ENCODE peak calls at places on chromosomes 6 and 20, in four cellular contexts. G is occipital lobe; I is Daoy; T is stimulated activated CD8-positive, alpha-beta memory T cell treated with anti-CD3 and anti-CD28 coated beads, Interleukin-4, amount 100 ng/mL, for 1 hour. C is an unnamed sample.
A peak's percentile ranks its signal among the peaks of the same experiment; 100 is the strongest.

GRCh38 chr20:1824834-1825233 is 70.4 kb upstream of the SIRPA start:
- DNase-seq in G (no peak), I (no peak), T (no peak), C (no peak)

GRCh38 chr20:32727663-32728062 is 15.6 kb downstream of the COMMD7 start:
- DNase-seq in G (peak; percentile 9), I (peak; percentile 51), T (no peak), C (peak; percentile 39)

GRCh38 chr6:116265081-116265829 is 11.4 kb upstream of the TSPYL4 start:
- DNase-seq in G (no peak), I (peak; percentile 76), T (no peak), C (no peak)

GRCh38 chr20:47181056-47181862 is 175.2 kb downstream of the ZMYND8 start:
- DNase-seq in G (no peak), I (peak; percentile 77), T (no peak), C (no peak)

GRCh38 chr6:38423746-38424145 is 216.0 kb downstream of the BTBD9 start:
- DNase-seq in G (no peak), I (no peak), T (no peak), C (no peak)

GRCh38 chr6:132780770-132781371 is 17.6 kb downstream of the SLC18B1 start:
- DNase-seq in G (no peak), I (peak; percentile 5), T (no peak), C (no peak)

GRCh38 chr20:22490287-22491187 is 93.8 kb downstream of the FOXA2 start:
- DNase-seq in G (no peak), I (peak; percentile 26), T (no peak), C (no peak)

GRCh38 chr6:34982424-34982852 is 93.4 kb downstream of the ANKS1A start:
- DNase-seq in G (peak; percentile 46), I (peak; percentile 27), T (no peak), C (peak; percentile 34)

GRCh38 chr6:115717062-115717461 is 343.6 kb downstream of the FRK start:
- DNase-seq in G (no peak), I (no peak), T (no peak), C (no peak)

GRCh38 chr20:62028384-62028783 is 37.3 kb downstream of the TAF4 start:
- DNase-seq in G (no peak), I (no peak), T (no peak), C (no peak)

GRCh38 chr6:18207949-18208348 is 52.7 kb downstream of the KDM1B start:
- DNase-seq in G (no peak), I (no peak), T (no peak), C (no peak)

GRCh38 chr6:144993870-144994269 is 708.7 kb downstream of the UTRN start:
- DNase-seq in G (no peak), I (no peak), T (no peak), C (no peak)

GRCh38 chr6:136922680-136922996 is 537 bp downstream of the SLC35D3 start:
- DNase-seq in G (no peak), I (no peak), T (no peak), C (no peak)

GRCh38 chr6:62640749-62641148 is 354.7 kb upstream of the KHDRBS2 start:
- DNase-seq in G (no peak), I (no peak), T (no peak), C (no peak)

GRCh38 chr6:143806282-143807102 is 36.6 kb upstream of the LTV1 start:
- DNase-seq in G (no peak), I (peak; percentile 80), T (no peak), C (no peak)

GRCh38 chr6:34656378-34657036 is 40.1 kb downstream of the ILRUN start:
- DNase-seq in G (no peak), I (peak; percentile 64), T (no peak), C (no peak)

GRCh38 chr6:41175084-41175483 is 12.2 kb upstream of the TREM2 start:
- DNase-seq in G (no peak), I (no peak), T (no peak), C (no peak)

GRCh38 chr20:14711681-14712080 is 374.3 kb upstream of the FLRT3 start:
- DNase-seq in G (no peak), I (no peak), T (no peak), C (no peak)

GRCh38 chr20:60095456-60095855 is 137.2 kb downstream of the CDH26 start:
- DNase-seq in G (no peak), I (no peak), T (no peak), C (no peak)

GRCh38 chr20:45612314-45612713 is 17.2 kb upstream of the WFDC10A start:
- DNase-seq in G (no peak), I (no peak), T (no peak), C (no peak)

GRCh38 chr6:104684911-104685415 is 174.8 kb downstream of the HACE1 start:
- DNase-seq in G (no peak), I (no peak), T (no peak), C (no peak)

GRCh38 chr6:159487636-159488035 is 205.4 kb downstream of the SOD2 start:
- DNase-seq in G (no peak), I (no peak), T (no peak), C (no peak)

GRCh38 chr20:17905544-17905943 is 63.0 kb downstream of the SNX5 start:
- DNase-seq in G (no peak), I (no peak), T (no peak), C (no peak)

GRCh38 chr6:149273318-149273717 is 44.2 kb upstream of the TAB2 start:
- DNase-seq in G (no peak), I (no peak), T (no peak), C (no peak)

GRCh38 chr6:127148511-127148910 is 30.0 kb downstream of the RSPO3 start:
- DNase-seq in G (no peak), I (no peak), T (no peak), C (no peak)

GRCh38 chr20:24350923-24351368 is 118.5 kb upstream of the SYNDIG1 start:
- DNase-seq in G (no peak), I (no peak), T (no peak), C (no peak)

GRCh38 chr6:56072856-56073255 is 174.5 kb downstream of the COL21A1 start:
- DNase-seq in G (no peak), I (peak; percentile 17), T (no peak), C (no peak)

GRCh38 chr6:10237284-10238043 is 177.4 kb downstream of the TFAP2A start:
- DNase-seq in G (no peak), I (peak; percentile 93), T (no peak), C (no peak)

C was measured in frontal cortex.